ENCODE peak calls at places on chromosomes 11 and 22, in six cellular contexts. One of them, this sample, is unnamed. For H3K4me1, the result is how much of the 10 kb centered on the place peaks cover.

GRCh38 chr11:115226556-115226955 is 277.7 kb downstream of the CADM1 start:
- DNase-seq in left ventricle myocardium inferior: no peak
- DNase-seq in pancreas: no peak
- DNase-seq in IMR-90: peak
- DNase-seq in CD8-positive, alpha-beta T cell: no peak
- DNase-seq in mammary epithelial cell: peak
- DNase-seq in this sample: no peak

GRCh38 chr11:810040-810567 is 337 bp downstream of the RPLP2 start:
- DNase-seq in CD8-positive, alpha-beta T cell: no peak
- DNase-seq in IMR-90: no peak
- DNase-seq in left ventricle myocardium inferior: no peak
- DNase-seq in mammary epithelial cell: no peak
- DNase-seq in pancreas: no peak
- DNase-seq in this sample: no peak

GRCh38 chr22:39728236-39728860 is 157.8 kb downstream of the CACNA1I start:
- DNase-seq in mammary epithelial cell: no peak
- DNase-seq in pancreas: no peak
- DNase-seq in left ventricle myocardium inferior: no peak
- DNase-seq in IMR-90: no peak
- DNase-seq in CD8-positive, alpha-beta T cell: no peak
- DNase-seq in this sample: peak

GRCh38 chr11:17751558-17751957 is 17.0 kb downstream of the KCNC1 start:
- DNase-seq in pancreas: no peak
- DNase-seq in mammary epithelial cell: no peak
- DNase-seq in IMR-90: no peak
- DNase-seq in left ventricle myocardium inferior: peak
- DNase-seq in CD8-positive, alpha-beta T cell: no peak
- DNase-seq in this sample: no peak

GRCh38 chr22:39240841-39241631 is 3.7 kb downstream of the PDGFB start:
- DNase-seq in pancreas: peak
- DNase-seq in mammary epithelial cell: peak
- DNase-seq in IMR-90: no peak
- DNase-seq in left ventricle myocardium inferior: peak
- DNase-seq in CD8-positive, alpha-beta T cell: peak
- DNase-seq in this sample: no peak

GRCh38 chr22:41976961-41977566 is 7.8 kb downstream of the SEPTIN3 start:
- DNase-seq in pancreas: no peak
- DNase-seq in CD8-positive, alpha-beta T cell: no peak
- DNase-seq in IMR-90: no peak
- DNase-seq in mammary epithelial cell: no peak
- DNase-seq in left ventricle myocardium inferior: no peak
- DNase-seq in this sample: no peak

GRCh38 chr11:72625746-72626636 is 48.2 kb downstream of the PDE2A start:
- DNase-seq in CD8-positive, alpha-beta T cell: no peak
- DNase-seq in mammary epithelial cell: no peak
- DNase-seq in left ventricle myocardium inferior: peak
- DNase-seq in pancreas: peak
- DNase-seq in IMR-90: peak
- DNase-seq in this sample: peak

GRCh38 chr11:118265954-118266353 is 1.9 kb upstream of the MPZL2 start:
- DNase-seq in mammary epithelial cell: peak
- DNase-seq in pancreas: no peak
- DNase-seq in left ventricle myocardium inferior: peak
- DNase-seq in CD8-positive, alpha-beta T cell: no peak
- DNase-seq in IMR-90: no peak
- DNase-seq in this sample: peak

GRCh38 chr11:12746593-12747097 is 72.4 kb downstream of the TEAD1 start:
- DNase-seq in CD8-positive, alpha-beta T cell: no peak
- DNase-seq in left ventricle myocardium inferior: peak
- DNase-seq in IMR-90: peak
- DNase-seq in pancreas: peak
- DNase-seq in mammary epithelial cell: peak
- DNase-seq in this sample: no peak

GRCh38 chr11:100687032-100687629 is at the start of gene ARHGAP42:
- DNase-seq in left ventricle myocardium inferior: peak
- DNase-seq in mammary epithelial cell: peak
- DNase-seq in pancreas: peak
- DNase-seq in CD8-positive, alpha-beta T cell: no peak
- DNase-seq in IMR-90: peak
- DNase-seq in this sample: peak

GRCh38 chr11:112113539-112114457 is 27.1 kb downstream of the SDHD start:
- DNase-seq in CD8-positive, alpha-beta T cell: no peak
- DNase-seq in pancreas: no peak
- DNase-seq in mammary epithelial cell: peak
- DNase-seq in left ventricle myocardium inferior: no peak
- DNase-seq in IMR-90: peak
- DNase-seq in this sample: no peak

GRCh38 chr11:44110231-44110679 is 14.8 kb downstream of the EXT2 start:
- DNase-seq in mammary epithelial cell: peak
- DNase-seq in CD8-positive, alpha-beta T cell: peak
- DNase-seq in left ventricle myocardium inferior: peak
- DNase-seq in pancreas: peak
- DNase-seq in IMR-90: peak
- DNase-seq in this sample: no peak

GRCh38 chr11:416757-417621 is 2.2 kb upstream of the SIGIRR start:
- DNase-seq in left ventricle myocardium inferior: peak
- DNase-seq in CD8-positive, alpha-beta T cell: peak
- DNase-seq in pancreas: peak
- DNase-seq in mammary epithelial cell: peak
- DNase-seq in IMR-90: no peak
- DNase-seq in this sample: peak

GRCh38 chr11:422249-422656 is 7.5 kb upstream of the SIGIRR start:
- DNase-seq in mammary epithelial cell: no peak
- DNase-seq in left ventricle myocardium inferior: no peak
- DNase-seq in CD8-positive, alpha-beta T cell: no peak
- DNase-seq in pancreas: no peak
- DNase-seq in IMR-90: no peak
- DNase-seq in this sample: no peak

GRCh38 chr22:49968313-49968830 is 7.8 kb downstream of the PIM3 start:
- DNase-seq in IMR-90: no peak
- DNase-seq in pancreas: peak
- DNase-seq in CD8-positive, alpha-beta T cell: no peak
- DNase-seq in mammary epithelial cell: no peak
- DNase-seq in left ventricle myocardium inferior: peak
- DNase-seq in this sample: peak

GRCh38 chr22:49966041-49966715 is 5.6 kb downstream of the PIM3 start:
- DNase-seq in left ventricle myocardium inferior: no peak
- DNase-seq in mammary epithelial cell: no peak
- DNase-seq in pancreas: peak
- DNase-seq in IMR-90: no peak
- DNase-seq in CD8-positive, alpha-beta T cell: no peak
- DNase-seq in this sample: peak

GRCh38 chr22:49967333-49968241 is 7.0 kb downstream of the PIM3 start:
- DNase-seq in left ventricle myocardium inferior: peak
- DNase-seq in pancreas: peak
- DNase-seq in IMR-90: no peak
- DNase-seq in mammary epithelial cell: no peak
- DNase-seq in CD8-positive, alpha-beta T cell: no peak
- DNase-seq in this sample: peak

GRCh38 chr22:49965291-49966040 is 4.9 kb downstream of the PIM3 start:
- DNase-seq in pancreas: peak
- DNase-seq in IMR-90: no peak
- DNase-seq in left ventricle myocardium inferior: peak
- DNase-seq in CD8-positive, alpha-beta T cell: no peak
- DNase-seq in mammary epithelial cell: no peak
- DNase-seq in this sample: peak

DNA sequence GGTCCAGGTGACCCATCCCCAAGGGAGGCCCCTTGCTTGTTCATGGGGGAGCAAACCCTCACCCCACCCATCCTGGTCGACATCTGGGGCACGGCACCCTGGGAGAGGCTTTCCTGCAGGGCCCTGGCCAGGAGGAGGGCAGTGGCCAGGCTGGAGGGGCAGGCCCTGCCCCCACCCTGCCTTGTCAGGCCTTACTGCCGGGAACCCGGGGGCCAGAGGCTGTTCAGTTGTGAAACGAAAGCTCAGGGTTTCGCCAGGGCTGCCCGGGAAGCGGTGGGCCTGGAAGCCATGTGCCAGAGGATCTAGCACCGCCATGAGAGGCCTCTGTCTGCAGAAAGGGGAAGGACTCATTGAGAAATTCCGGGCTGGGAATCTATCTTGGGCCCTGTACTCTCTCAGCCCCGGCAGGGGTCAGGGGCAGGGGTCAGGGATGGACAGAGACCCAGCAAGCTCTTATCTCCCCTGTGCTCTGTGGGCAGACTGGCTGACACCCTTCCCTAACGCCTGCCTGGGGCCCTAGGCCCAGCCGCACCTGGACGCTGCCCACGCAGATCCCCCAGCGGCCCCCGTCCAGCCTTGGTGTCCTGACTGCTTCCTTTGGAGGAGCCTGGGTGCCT is 6.3 kb downstream of the PIM3 start:
- DNase-seq in pancreas: no peak
- DNase-seq in IMR-90: no peak
- DNase-seq in mammary epithelial cell: no peak
- DNase-seq in CD8-positive, alpha-beta T cell: no peak
- DNase-seq in left ventricle myocardium inferior: peak
- DNase-seq in this sample: peak
- H3K4me1 ChIP-seq in pancreas: under half
- H3K4me1 ChIP-seq in IMR-90: under half
- H3K4me1 ChIP-seq in mammary epithelial cell: under half
- H3K4me1 ChIP-seq in CD8-positive, alpha-beta T cell: under half
- H3K4me1 ChIP-seq in left ventricle myocardium inferior: half or more
- H3K4me1 ChIP-seq in this sample: half or more

GRCh38 chr22:37018815-37019308 is 385 bp downstream of the TST start:
- DNase-seq in IMR-90: peak
- DNase-seq in left ventricle myocardium inferior: peak
- DNase-seq in CD8-positive, alpha-beta T cell: no peak
- DNase-seq in mammary epithelial cell: peak
- DNase-seq in pancreas: peak
- DNase-seq in this sample: peak

GRCh38 chr22:37018086-37018814 is 997 bp downstream of the TST start:
- DNase-seq in mammary epithelial cell: no peak
- DNase-seq in pancreas: peak
- DNase-seq in IMR-90: no peak
- DNase-seq in left ventricle myocardium inferior: no peak
- DNase-seq in CD8-positive, alpha-beta T cell: no peak
- DNase-seq in this sample: no peak

GRCh38 chr22:37021041-37021440 is 1.5 kb downstream of the MPST start:
- DNase-seq in mammary epithelial cell: no peak
- DNase-seq in IMR-90: no peak
- DNase-seq in pancreas: no peak
- DNase-seq in left ventricle myocardium inferior: no peak
- DNase-seq in CD8-positive, alpha-beta T cell: no peak
- DNase-seq in this sample: no peak

GRCh38 chr22:37020192-37020479 is 594 bp downstream of the MPST start:
- DNase-seq in pancreas: no peak
- DNase-seq in left ventricle myocardium inferior: no peak
- DNase-seq in IMR-90: peak
- DNase-seq in mammary epithelial cell: peak
- DNase-seq in CD8-positive, alpha-beta T cell: no peak
- DNase-seq in this sample: no peak

GRCh38 chr22:37019309-37020191 is at the start of the genes MPST and TST:
- DNase-seq in pancreas: peak
- DNase-seq in IMR-90: peak
- DNase-seq in CD8-positive, alpha-beta T cell: peak
- DNase-seq in left ventricle myocardium inferior: peak
- DNase-seq in mammary epithelial cell: peak
- DNase-seq in this sample: peak
- TF ChIP-seq CTCF in pancreas: no peak
- TF ChIP-seq CTCF in IMR-90: peak
- TF ChIP-seq CTCF in CD8-positive, alpha-beta T cell: no peak
- TF ChIP-seq CTCF in left ventricle myocardium inferior: peak
- TF ChIP-seq CTCF in mammary epithelial cell: no peak
- TF ChIP-seq CTCF in this sample: no peak

GRCh38 chr11:63749624-63750023 is 19.0 kb downstream of the ZFTA start:
- DNase-seq in pancreas: no peak
- DNase-seq in CD8-positive, alpha-beta T cell: no peak
- DNase-seq in mammary epithelial cell: no peak
- DNase-seq in IMR-90: no peak
- DNase-seq in left ventricle myocardium inferior: no peak
- DNase-seq in this sample: no peak

GRCh38 chr11:63747006-63747405 is 21.6 kb downstream of the ZFTA start:
- DNase-seq in IMR-90: peak
- DNase-seq in mammary epithelial cell: no peak
- DNase-seq in left ventricle myocardium inferior: no peak
- DNase-seq in CD8-positive, alpha-beta T cell: no peak
- DNase-seq in pancreas: no peak
- DNase-seq in this sample: no peak

GRCh38 chr11:63745304-63746170 is 23.0 kb downstream of the ZFTA start:
- DNase-seq in pancreas: no peak
- DNase-seq in IMR-90: no peak
- DNase-seq in left ventricle myocardium inferior: no peak
- DNase-seq in CD8-positive, alpha-beta T cell: no peak
- DNase-seq in mammary epithelial cell: no peak
- DNase-seq in this sample: no peak
- H3K4me1 ChIP-seq in pancreas: under half
- H3K4me1 ChIP-seq in IMR-90: under half
- H3K4me1 ChIP-seq in left ventricle myocardium inferior: under half
- H3K4me1 ChIP-seq in CD8-positive, alpha-beta T cell: under half
- H3K4me1 ChIP-seq in mammary epithelial cell: under half
- H3K4me1 ChIP-seq in this sample: under half

GRCh38 chr22:37607010-37607911 is 1.4 kb upstream of the GGA1 start:
- DNase-seq in pancreas: peak
- DNase-seq in mammary epithelial cell: peak
- DNase-seq in IMR-90: peak
- DNase-seq in left ventricle myocardium inferior: peak
- DNase-seq in CD8-positive, alpha-beta T cell: peak
- DNase-seq in this sample: peak

GRCh38 chr22:37607912-37608476 is 640 bp upstream of the GGA1 start:
- DNase-seq in IMR-90: no peak
- DNase-seq in CD8-positive, alpha-beta T cell: no peak
- DNase-seq in left ventricle myocardium inferior: no peak
- DNase-seq in pancreas: no peak
- DNase-seq in mammary epithelial cell: no peak
- DNase-seq in this sample: no peak

GRCh38 chr22:37609240-37610152 is 862 bp downstream of the GGA1 start:
- DNase-seq in CD8-positive, alpha-beta T cell: peak
- DNase-seq in mammary epithelial cell: peak
- DNase-seq in left ventricle myocardium inferior: no peak
- DNase-seq in IMR-90: no peak
- DNase-seq in pancreas: no peak
- DNase-seq in this sample: no peak

GRCh38 chr22:37610480-37611148 is 2.0 kb downstream of the GGA1 start:
- DNase-seq in CD8-positive, alpha-beta T cell: no peak
- DNase-seq in mammary epithelial cell: no peak
- DNase-seq in pancreas: no peak
- DNase-seq in left ventricle myocardium inferior: no peak
- DNase-seq in IMR-90: no peak
- DNase-seq in this sample: peak

DNA sequence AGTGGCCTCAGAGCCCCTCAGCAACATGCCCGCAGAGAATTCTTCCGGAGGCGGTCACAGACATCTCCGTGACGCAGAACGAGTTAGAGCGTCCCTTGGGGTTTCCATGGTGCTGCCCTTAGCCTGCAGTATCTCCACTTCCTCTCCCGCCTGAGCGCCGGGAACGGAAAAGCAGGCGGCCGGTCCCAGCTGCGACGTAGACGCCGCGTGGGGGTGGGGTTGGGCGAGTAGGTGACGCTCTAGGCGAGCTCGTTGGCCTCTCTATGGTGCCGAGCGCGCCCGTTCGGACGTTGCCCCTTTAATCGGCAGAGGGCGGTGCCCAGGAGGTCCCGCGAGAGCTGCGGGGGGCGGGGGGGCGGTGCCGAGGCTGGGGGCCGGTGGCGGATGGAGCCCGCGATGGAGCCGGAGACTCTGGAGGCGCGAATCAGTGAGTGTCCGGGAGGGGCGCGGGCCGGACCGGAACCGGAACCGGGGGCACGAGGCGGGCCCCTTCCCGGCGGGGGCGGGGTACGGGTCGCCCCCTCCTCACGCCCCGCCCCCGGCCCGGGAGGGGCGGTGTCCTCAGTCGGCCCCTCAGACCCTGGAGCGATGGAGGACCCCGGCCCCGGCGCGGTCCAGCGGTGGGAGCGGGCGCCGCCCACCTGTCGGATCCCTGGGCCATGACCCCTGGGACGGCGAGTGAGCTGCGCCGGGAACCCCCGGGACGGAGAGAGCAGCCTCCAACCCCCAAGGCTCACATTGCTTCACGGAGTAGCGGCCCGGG is at the start of gene GGA1:
- DNase-seq in mammary epithelial cell: peak
- DNase-seq in IMR-90: peak
- DNase-seq in pancreas: peak
- DNase-seq in left ventricle myocardium inferior: peak
- DNase-seq in CD8-positive, alpha-beta T cell: peak
- DNase-seq in this sample: peak
- TF ChIP-seq CTCF in mammary epithelial cell: no peak
- TF ChIP-seq CTCF in IMR-90: peak
- TF ChIP-seq CTCF in pancreas: no peak
- TF ChIP-seq CTCF in left ventricle myocardium inferior: peak
- TF ChIP-seq CTCF in CD8-positive, alpha-beta T cell: no peak
- TF ChIP-seq CTCF in this sample: no peak